ENCODE peak calls at places on chromosomes 3 and 15, in eight cellular contexts. Z, R, D, E, L, I, X and C are unnamed samples.

GRCh38 chr15:50735156-50735555 is 30.4 kb downstream of the SPPL2A start:
- DNase-seq in Z (no peak), L (no peak), X (no peak), D (no peak), I (no peak), E (no peak), R (no peak), C (no peak)

GRCh38 chr3:102069211-102069662 is 219.9 kb downstream of the NFKBIZ start:
- DNase-seq in I (peak; percentile 88), X (no peak), E (no peak), Z (peak; percentile 75), L (no peak), D (peak; percentile 79), R (peak; percentile 77), C (no peak)

GRCh38 chr3:124174463-124174862 is 182.5 kb upstream of the ROPN1 start:
- DNase-seq in D (no peak), E (no peak), R (peak; percentile 15), I (no peak), X (no peak), Z (no peak), L (no peak), C (no peak)

GRCh38 chr15:82106671-82107070 is 60.9 kb upstream of the MEX3B start:
- DNase-seq in E (no peak), X (no peak), R (peak; percentile 8), D (no peak), Z (no peak), I (no peak), L (no peak), C (no peak)

GRCh38 chr3:51796859-51797258 is 17.8 kb upstream of the IQCF6 start:
- DNase-seq in L (no peak), X (no peak), D (no peak), E (no peak), Z (no peak), R (peak; percentile 17), I (no peak), C (no peak)

GRCh38 chr15:98428253-98428989 is 219.9 kb upstream of the IGF1R start:
- DNase-seq in D (peak; percentile 39), E (no peak), Z (peak; percentile 69), L (peak; percentile 82), R (peak; percentile 72), I (peak; percentile 88), X (peak; percentile 87), C (no peak)

GRCh38 chr3:25281041-25281842 is 146.8 kb upstream of the RARB start:
- DNase-seq in I (no peak), E (no peak), X (peak; percentile 37), R (no peak), L (no peak), Z (no peak), D (no peak), C (no peak)

GRCh38 chr3:110814170-110815007 is 257.2 kb upstream of the NECTIN3 start:
- DNase-seq in R (peak; percentile 92), I (peak; percentile 90), D (peak; percentile 96), X (peak; percentile 12), L (no peak), E (no peak), Z (peak; percentile 98), C (no peak)

GRCh38 chr3:188259191-188259590 is 105.2 kb downstream of the LPP start:
- DNase-seq in D (no peak), Z (no peak), E (no peak), R (no peak), L (no peak), I (no peak), X (no peak), C (no peak)

GRCh38 chr3:15326037-15326436 is 6.3 kb downstream of the SH3BP5 start:
- DNase-seq in R (peak; percentile 57), D (no peak), L (no peak), I (peak; percentile 30), X (no peak), Z (no peak), E (no peak), C (no peak)

GRCh38 chr3:66107855-66108254 is 69.1 kb upstream of the MAGI1 start:
- DNase-seq in L (no peak), D (peak; percentile 69), I (peak; percentile 71), R (no peak), Z (peak; percentile 75), E (no peak), X (no peak), C (no peak)

GRCh38 chr3:39705351-39705900 is 104.0 kb upstream of the MYRIP start:
- DNase-seq in I (peak; percentile 33), L (no peak), Z (no peak), R (peak; percentile 8), X (no peak), E (no peak), D (no peak), C (no peak)

GRCh38 chr3:111733154-111733553 is 125.9 kb upstream of the PHLDB2 start:
- DNase-seq in X (no peak), L (no peak), E (no peak), Z (no peak), I (no peak), D (no peak), R (no peak), C (no peak)

GRCh38 chr15:88915354-88915753 is 2.2 kb upstream of the MFGE8 start:
- DNase-seq in E (no peak), D (no peak), L (no peak), R (no peak), Z (no peak), X (no peak), I (no peak), C (no peak)

GRCh38 chr15:32855942-32856341 is 138.1 kb downstream of the GREM1 start:
- DNase-seq in Z (peak; percentile 99), X (no peak), R (peak; percentile 94), D (peak; percentile 100), E (no peak), L (peak; percentile 59), I (peak; percentile 97), C (no peak)

GRCh38 chr15:58484794-58485600 is 53.2 kb downstream of the LIPC start:
- DNase-seq in X (no peak), Z (no peak), R (no peak), L (no peak), D (no peak), I (no peak), E (no peak), C (no peak)

GRCh38 chr3:157452097-157452496 is 15.4 kb downstream of the PTX3 start:
- DNase-seq in E (no peak), L (no peak), I (no peak), R (no peak), Z (no peak), D (no peak), X (no peak), C (no peak)

GRCh38 chr15:49439678-49440375 is 16.8 kb downstream of the FGF7 start:
- DNase-seq in R (peak; percentile 16), X (no peak), I (peak; percentile 42), D (peak; percentile 80), L (no peak), Z (no peak), E (no peak), C (no peak)

GRCh38 chr3:87792532-87793321 is 266.1 kb downstream of the CGGBP1 start:
- DNase-seq in E (no peak), I (peak; percentile 39), R (peak; percentile 7), X (peak; percentile 80), D (no peak), Z (no peak), L (peak; percentile 59), C (no peak)

GRCh38 chr15:78906310-78906608 is 33.6 kb downstream of the MORF4L1 start:
- DNase-seq in I (peak; percentile 93), Z (peak; percentile 78), L (no peak), E (no peak), D (peak; percentile 72), R (peak; percentile 80), X (no peak), C (no peak)

GRCh38 chr3:61701019-61701418 is 139.6 kb downstream of the PTPRG start:
- DNase-seq in E (no peak), X (no peak), D (no peak), R (no peak), I (no peak), Z (no peak), L (no peak), C (no peak)

GRCh38 chr3:134801204-134801958 is 6.3 kb downstream of the EPHB1 start:
- DNase-seq in X (no peak), Z (no peak), L (no peak), D (no peak), I (no peak), R (no peak), E (no peak), C (no peak)

DNA sequence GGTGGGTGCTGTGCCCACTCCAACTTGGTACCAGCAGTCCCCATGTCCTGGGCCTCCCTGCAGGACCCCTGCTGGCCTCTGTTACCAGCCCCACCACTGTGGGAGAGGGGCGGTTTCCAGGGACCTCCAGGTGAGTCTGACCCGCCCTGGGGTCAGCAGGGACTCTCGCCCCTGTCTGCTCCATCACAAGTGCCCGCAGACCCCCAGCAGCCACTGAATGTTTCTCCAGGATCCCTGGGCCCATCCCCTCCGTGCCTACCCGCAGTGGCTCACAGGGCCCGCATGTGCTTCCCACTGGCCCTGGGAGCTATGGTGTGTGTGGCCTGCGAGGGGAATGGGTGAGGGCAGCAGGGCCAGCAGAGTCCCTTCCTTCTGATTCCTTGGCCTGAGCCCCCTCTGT is 9.9 kb upstream of the RHO start:
- DNase-seq in D (no peak), Z (no peak), I (no peak), E (no peak), L (no peak), R (no peak), X (no peak), C (no peak)
- H4K20me1 ChIP-seq in D (no peaks in the 10 kb centered on the region), Z (no peaks in the 10 kb centered on the region), I (no peaks in the 10 kb centered on the region), E (no peaks in the 10 kb centered on the region), L (no peaks in the 10 kb centered on the region), R (no peaks in the 10 kb centered on the region), X (no peaks in the 10 kb centered on the region), C (no peaks in the 10 kb centered on the region)

GRCh38 chr3:49104427-49105291 is at the start of gene QARS1:
- DNase-seq in R (peak; percentile 90), X (peak; percentile 97), D (peak; percentile 81), Z (peak; percentile 90), L (peak; percentile 97), E (peak; percentile 94), I (peak; percentile 96), C (peak; percentile 97)
- H2AFZ ChIP-seq in R (peak within 1 kb of the TSS; percentile 89), X (peak within 1 kb of the TSS; percentile 89), D (peak within 1 kb of the TSS; percentile 95), Z (peak within 1 kb of the TSS; percentile 89), L (no peak within 1 kb of the TSS), E (peak within 1 kb of the TSS; percentile 72), I (peak within 1 kb of the TSS; percentile 88), C (peak within 1 kb of the TSS; percentile 93)

GRCh38 chr15:74461847-74462511 is 1.0 kb upstream of the UBL7 start:
- DNase-seq in X (peak; percentile 52), E (no peak), L (no peak), I (peak; percentile 27), D (no peak), R (peak; percentile 27), Z (no peak), C (peak; percentile 45)
- H3K27ac ChIP-seq in X (peak overlapping the region; percentile 92), E (peak overlapping the region; percentile 59), L (no peak overlapping the region), I (peak overlapping the region; percentile 79), D (peak overlapping the region; percentile 81), R (peak overlapping the region; percentile 57), Z (peak overlapping the region; percentile 77), C (peak overlapping the region; percentile 50)

DNA sequence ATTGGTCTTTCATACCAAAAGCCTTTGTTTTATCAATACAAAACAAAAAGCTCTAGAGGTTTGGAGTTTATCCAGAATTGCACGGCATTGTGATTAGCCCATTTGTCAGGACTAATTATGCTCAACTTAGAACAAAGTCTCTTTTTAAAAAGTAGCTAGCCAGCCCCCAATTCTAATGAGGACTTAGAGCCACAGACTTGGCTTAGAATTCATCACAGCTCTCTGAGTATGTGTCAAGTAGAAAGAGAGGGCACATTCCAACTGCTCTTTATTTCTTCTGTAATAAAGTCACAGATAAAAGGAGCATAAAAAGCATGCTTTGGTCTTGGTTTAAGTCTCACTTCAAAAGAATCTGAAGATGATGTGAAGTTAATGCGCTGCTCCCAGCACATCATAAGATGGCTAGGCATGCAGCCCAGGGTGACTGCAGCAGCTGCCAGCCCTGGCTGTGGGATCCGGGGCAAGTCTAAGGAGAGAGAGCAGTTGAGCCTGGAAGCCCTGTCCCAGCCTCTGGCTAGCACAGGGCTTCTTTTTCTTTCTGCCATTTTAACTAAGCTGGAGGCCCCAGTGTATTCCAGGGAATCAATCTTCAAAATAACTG is 521.1 kb downstream of the GABRG3 start:
- DNase-seq in Z (peak; percentile 41), X (peak; percentile 59), D (peak; percentile 97), R (no peak), E (no peak), L (no peak), I (peak; percentile 64), C (no peak)
- H4K20me1 ChIP-seq in Z (no peaks in the 10 kb centered on the region), X (no peaks in the 10 kb centered on the region), D (no peaks in the 10 kb centered on the region), R (no peaks in the 10 kb centered on the region), E (no peaks in the 10 kb centered on the region), L (no peaks in the 10 kb centered on the region), I (no peaks in the 10 kb centered on the region), C (no peaks in the 10 kb centered on the region)